ENCODE peak calls at places on chromosomes 3 and 15, in ten cellular contexts. One of them, this sample, is unnamed.

GRCh38 chr3:193744048-193744821 is 151.2 kb downstream of the OPA1 start:
- DNase-seq in SHP77: peak
- DNase-seq in transverse colon: no peak
- DNase-seq in kidney glomerular epithelial cell: peak
- DNase-seq in NCI-H1105 treated with DMSO at 0.1 percent for 48 hours: no peak
- DNase-seq in GM23338: peak
- DNase-seq in amniotic epithelial cell: peak
- DNase-seq in A673: no peak
- DNase-seq in bronchial epithelial cell: peak
- DNase-seq in activated CD4-positive, alpha-beta T cell treated with anti-CD3 and anti-CD28 coated beads, Interleukin-2, amount 50 U/mL, for 48 hours: no peak
- DNase-seq in this sample: peak

GRCh38 chr3:192923731-192924130 is 6.1 kb upstream of the MB21D2 start:
- DNase-seq in SHP77: no peak
- DNase-seq in transverse colon: no peak
- DNase-seq in kidney glomerular epithelial cell: no peak
- DNase-seq in NCI-H1105 treated with DMSO at 0.1 percent for 48 hours: no peak
- DNase-seq in GM23338: no peak
- DNase-seq in amniotic epithelial cell: no peak
- DNase-seq in A673: no peak
- DNase-seq in bronchial epithelial cell: peak
- DNase-seq in activated CD4-positive, alpha-beta T cell treated with anti-CD3 and anti-CD28 coated beads, Interleukin-2, amount 50 U/mL, for 48 hours: no peak
- DNase-seq in this sample: no peak

GRCh38 chr3:30775070-30775469 is 119.4 kb downstream of the GADL1 start:
- DNase-seq in SHP77: peak
- DNase-seq in transverse colon: no peak
- DNase-seq in kidney glomerular epithelial cell: no peak
- DNase-seq in NCI-H1105 treated with DMSO at 0.1 percent for 48 hours: peak
- DNase-seq in GM23338: no peak
- DNase-seq in amniotic epithelial cell: peak
- DNase-seq in A673: peak
- DNase-seq in bronchial epithelial cell: peak
- DNase-seq in activated CD4-positive, alpha-beta T cell treated with anti-CD3 and anti-CD28 coated beads, Interleukin-2, amount 50 U/mL, for 48 hours: no peak
- DNase-seq in this sample: no peak

GRCh38 chr15:41934843-41935242 is 37.5 kb downstream of the EHD4 start:
- DNase-seq in SHP77: no peak
- DNase-seq in transverse colon: peak
- DNase-seq in kidney glomerular epithelial cell: no peak
- DNase-seq in NCI-H1105 treated with DMSO at 0.1 percent for 48 hours: no peak
- DNase-seq in GM23338: peak
- DNase-seq in amniotic epithelial cell: no peak
- DNase-seq in A673: peak
- DNase-seq in bronchial epithelial cell: peak
- DNase-seq in activated CD4-positive, alpha-beta T cell treated with anti-CD3 and anti-CD28 coated beads, Interleukin-2, amount 50 U/mL, for 48 hours: peak
- DNase-seq in this sample: peak

GRCh38 chr3:145307272-145307671 is 853.7 kb downstream of the PLOD2 start:
- DNase-seq in SHP77: no peak
- DNase-seq in transverse colon: no peak
- DNase-seq in kidney glomerular epithelial cell: no peak
- DNase-seq in NCI-H1105 treated with DMSO at 0.1 percent for 48 hours: no peak
- DNase-seq in GM23338: no peak
- DNase-seq in amniotic epithelial cell: no peak
- DNase-seq in A673: no peak
- DNase-seq in bronchial epithelial cell: no peak
- DNase-seq in activated CD4-positive, alpha-beta T cell treated with anti-CD3 and anti-CD28 coated beads, Interleukin-2, amount 50 U/mL, for 48 hours: no peak
- DNase-seq in this sample: no peak

GRCh38 chr15:101013769-101014223 is 94.6 kb downstream of the LRRK1 start:
- DNase-seq in SHP77: no peak
- DNase-seq in transverse colon: peak
- DNase-seq in kidney glomerular epithelial cell: no peak
- DNase-seq in NCI-H1105 treated with DMSO at 0.1 percent for 48 hours: peak
- DNase-seq in GM23338: no peak
- DNase-seq in amniotic epithelial cell: no peak
- DNase-seq in A673: no peak
- DNase-seq in bronchial epithelial cell: no peak
- DNase-seq in activated CD4-positive, alpha-beta T cell treated with anti-CD3 and anti-CD28 coated beads, Interleukin-2, amount 50 U/mL, for 48 hours: no peak
- DNase-seq in this sample: no peak

GRCh38 chr15:60392601-60392985 is 5.2 kb downstream of the ANXA2 start:
- DNase-seq in SHP77: peak
- DNase-seq in transverse colon: peak
- DNase-seq in kidney glomerular epithelial cell: peak
- DNase-seq in NCI-H1105 treated with DMSO at 0.1 percent for 48 hours: no peak
- DNase-seq in GM23338: peak
- DNase-seq in amniotic epithelial cell: peak
- DNase-seq in A673: peak
- DNase-seq in bronchial epithelial cell: peak
- DNase-seq in activated CD4-positive, alpha-beta T cell treated with anti-CD3 and anti-CD28 coated beads, Interleukin-2, amount 50 U/mL, for 48 hours: peak
- DNase-seq in this sample: peak

GRCh38 chr3:187694801-187695200 is 7.6 kb downstream of the RTP2 start:
- DNase-seq in SHP77: no peak
- DNase-seq in transverse colon: no peak
- DNase-seq in kidney glomerular epithelial cell: no peak
- DNase-seq in NCI-H1105 treated with DMSO at 0.1 percent for 48 hours: no peak
- DNase-seq in GM23338: no peak
- DNase-seq in amniotic epithelial cell: peak
- DNase-seq in A673: no peak
- DNase-seq in bronchial epithelial cell: no peak
- DNase-seq in activated CD4-positive, alpha-beta T cell treated with anti-CD3 and anti-CD28 coated beads, Interleukin-2, amount 50 U/mL, for 48 hours: no peak
- DNase-seq in this sample: no peak

GRCh38 chr15:66229790-66230460 is 23.6 kb downstream of the MEGF11 start:
- DNase-seq in SHP77: no peak
- DNase-seq in transverse colon: no peak
- DNase-seq in kidney glomerular epithelial cell: no peak
- DNase-seq in NCI-H1105 treated with DMSO at 0.1 percent for 48 hours: no peak
- DNase-seq in GM23338: no peak
- DNase-seq in amniotic epithelial cell: no peak
- DNase-seq in A673: no peak
- DNase-seq in bronchial epithelial cell: no peak
- DNase-seq in activated CD4-positive, alpha-beta T cell treated with anti-CD3 and anti-CD28 coated beads, Interleukin-2, amount 50 U/mL, for 48 hours: no peak
- DNase-seq in this sample: no peak

GRCh38 chr15:92377083-92377789 is 16.4 kb upstream of the ST8SIA2 start:
- DNase-seq in SHP77: no peak
- DNase-seq in transverse colon: no peak
- DNase-seq in kidney glomerular epithelial cell: no peak
- DNase-seq in NCI-H1105 treated with DMSO at 0.1 percent for 48 hours: no peak
- DNase-seq in GM23338: no peak
- DNase-seq in amniotic epithelial cell: no peak
- DNase-seq in A673: no peak
- DNase-seq in bronchial epithelial cell: peak
- DNase-seq in activated CD4-positive, alpha-beta T cell treated with anti-CD3 and anti-CD28 coated beads, Interleukin-2, amount 50 U/mL, for 48 hours: no peak
- DNase-seq in this sample: peak

GRCh38 chr3:173902866-173903265 is 505.3 kb downstream of the NLGN1 start:
- DNase-seq in SHP77: no peak
- DNase-seq in transverse colon: no peak
- DNase-seq in kidney glomerular epithelial cell: no peak
- DNase-seq in NCI-H1105 treated with DMSO at 0.1 percent for 48 hours: no peak
- DNase-seq in GM23338: no peak
- DNase-seq in amniotic epithelial cell: no peak
- DNase-seq in A673: no peak
- DNase-seq in bronchial epithelial cell: no peak
- DNase-seq in activated CD4-positive, alpha-beta T cell treated with anti-CD3 and anti-CD28 coated beads, Interleukin-2, amount 50 U/mL, for 48 hours: no peak
- DNase-seq in this sample: peak

GRCh38 chr15:90949979-90950675 is 4.6 kb upstream of the RCCD1 start:
- DNase-seq in SHP77: no peak
- DNase-seq in transverse colon: no peak
- DNase-seq in kidney glomerular epithelial cell: no peak
- DNase-seq in NCI-H1105 treated with DMSO at 0.1 percent for 48 hours: no peak
- DNase-seq in GM23338: no peak
- DNase-seq in amniotic epithelial cell: no peak
- DNase-seq in A673: no peak
- DNase-seq in bronchial epithelial cell: no peak
- DNase-seq in activated CD4-positive, alpha-beta T cell treated with anti-CD3 and anti-CD28 coated beads, Interleukin-2, amount 50 U/mL, for 48 hours: no peak
- DNase-seq in this sample: no peak

GRCh38 chr3:15595955-15596354 is 5.4 kb downstream of the HACL1 start:
- DNase-seq in SHP77: no peak
- DNase-seq in transverse colon: no peak
- DNase-seq in kidney glomerular epithelial cell: no peak
- DNase-seq in NCI-H1105 treated with DMSO at 0.1 percent for 48 hours: no peak
- DNase-seq in GM23338: no peak
- DNase-seq in amniotic epithelial cell: no peak
- DNase-seq in A673: no peak
- DNase-seq in bronchial epithelial cell: no peak
- DNase-seq in activated CD4-positive, alpha-beta T cell treated with anti-CD3 and anti-CD28 coated beads, Interleukin-2, amount 50 U/mL, for 48 hours: no peak
- DNase-seq in this sample: no peak

GRCh38 chr15:81427176-81427575 is 53.2 kb upstream of the TMC3 start:
- DNase-seq in SHP77: no peak
- DNase-seq in transverse colon: no peak
- DNase-seq in kidney glomerular epithelial cell: no peak
- DNase-seq in NCI-H1105 treated with DMSO at 0.1 percent for 48 hours: no peak
- DNase-seq in GM23338: peak
- DNase-seq in amniotic epithelial cell: no peak
- DNase-seq in A673: no peak
- DNase-seq in bronchial epithelial cell: no peak
- DNase-seq in activated CD4-positive, alpha-beta T cell treated with anti-CD3 and anti-CD28 coated beads, Interleukin-2, amount 50 U/mL, for 48 hours: no peak
- DNase-seq in this sample: no peak

GRCh38 chr3:4795905-4796304 is 183.3 kb upstream of the BHLHE40 start:
- DNase-seq in SHP77: no peak
- DNase-seq in transverse colon: no peak
- DNase-seq in kidney glomerular epithelial cell: no peak
- DNase-seq in NCI-H1105 treated with DMSO at 0.1 percent for 48 hours: no peak
- DNase-seq in GM23338: no peak
- DNase-seq in amniotic epithelial cell: peak
- DNase-seq in A673: no peak
- DNase-seq in bronchial epithelial cell: peak
- DNase-seq in activated CD4-positive, alpha-beta T cell treated with anti-CD3 and anti-CD28 coated beads, Interleukin-2, amount 50 U/mL, for 48 hours: no peak
- DNase-seq in this sample: no peak

GRCh38 chr15:96320703-96321421 is 9.6 kb upstream of the NR2F2 start:
- DNase-seq in SHP77: no peak
- DNase-seq in transverse colon: no peak
- DNase-seq in kidney glomerular epithelial cell: no peak
- DNase-seq in NCI-H1105 treated with DMSO at 0.1 percent for 48 hours: no peak
- DNase-seq in GM23338: no peak
- DNase-seq in amniotic epithelial cell: no peak
- DNase-seq in A673: no peak
- DNase-seq in bronchial epithelial cell: no peak
- DNase-seq in activated CD4-positive, alpha-beta T cell treated with anti-CD3 and anti-CD28 coated beads, Interleukin-2, amount 50 U/mL, for 48 hours: no peak
- DNase-seq in this sample: peak

GRCh38 chr15:55230051-55230670 is 33.4 kb upstream of the RSL24D1 start:
- DNase-seq in SHP77: no peak
- DNase-seq in transverse colon: no peak
- DNase-seq in kidney glomerular epithelial cell: no peak
- DNase-seq in NCI-H1105 treated with DMSO at 0.1 percent for 48 hours: no peak
- DNase-seq in GM23338: no peak
- DNase-seq in amniotic epithelial cell: peak
- DNase-seq in A673: no peak
- DNase-seq in bronchial epithelial cell: no peak
- DNase-seq in activated CD4-positive, alpha-beta T cell treated with anti-CD3 and anti-CD28 coated beads, Interleukin-2, amount 50 U/mL, for 48 hours: no peak
- DNase-seq in this sample: no peak

GRCh38 chr15:91055548-91056331 is 33.3 kb upstream of the VPS33B start:
- DNase-seq in SHP77: peak
- DNase-seq in transverse colon: peak
- DNase-seq in kidney glomerular epithelial cell: peak
- DNase-seq in NCI-H1105 treated with DMSO at 0.1 percent for 48 hours: peak
- DNase-seq in GM23338: peak
- DNase-seq in amniotic epithelial cell: peak
- DNase-seq in A673: peak
- DNase-seq in bronchial epithelial cell: peak
- DNase-seq in activated CD4-positive, alpha-beta T cell treated with anti-CD3 and anti-CD28 coated beads, Interleukin-2, amount 50 U/mL, for 48 hours: peak
- DNase-seq in this sample: peak

GRCh38 chr3:158789592-158789991 is 12.3 kb upstream of the MFSD1 start:
- DNase-seq in SHP77: peak
- DNase-seq in transverse colon: peak
- DNase-seq in kidney glomerular epithelial cell: peak
- DNase-seq in NCI-H1105 treated with DMSO at 0.1 percent for 48 hours: peak
- DNase-seq in GM23338: no peak
- DNase-seq in amniotic epithelial cell: peak
- DNase-seq in A673: peak
- DNase-seq in bronchial epithelial cell: peak
- DNase-seq in activated CD4-positive, alpha-beta T cell treated with anti-CD3 and anti-CD28 coated beads, Interleukin-2, amount 50 U/mL, for 48 hours: no peak
- DNase-seq in this sample: no peak

GRCh38 chr3:193830791-193831191 is 237.8 kb downstream of the OPA1 start:
- DNase-seq in SHP77: peak
- DNase-seq in transverse colon: no peak
- DNase-seq in kidney glomerular epithelial cell: no peak
- DNase-seq in NCI-H1105 treated with DMSO at 0.1 percent for 48 hours: peak
- DNase-seq in GM23338: no peak
- DNase-seq in amniotic epithelial cell: no peak
- DNase-seq in A673: peak
- DNase-seq in bronchial epithelial cell: peak
- DNase-seq in activated CD4-positive, alpha-beta T cell treated with anti-CD3 and anti-CD28 coated beads, Interleukin-2, amount 50 U/mL, for 48 hours: no peak
- DNase-seq in this sample: no peak

GRCh38 chr3:8622873-8623725 is 21.5 kb downstream of the SSUH2 start:
- DNase-seq in SHP77: peak
- DNase-seq in transverse colon: peak
- DNase-seq in kidney glomerular epithelial cell: peak
- DNase-seq in NCI-H1105 treated with DMSO at 0.1 percent for 48 hours: peak
- DNase-seq in GM23338: peak
- DNase-seq in amniotic epithelial cell: peak
- DNase-seq in A673: peak
- DNase-seq in bronchial epithelial cell: peak
- DNase-seq in activated CD4-positive, alpha-beta T cell treated with anti-CD3 and anti-CD28 coated beads, Interleukin-2, amount 50 U/mL, for 48 hours: peak
- DNase-seq in this sample: peak

GRCh38 chr3:172096881-172097420 is 57.6 kb downstream of the FNDC3B start:
- DNase-seq in SHP77: no peak
- DNase-seq in transverse colon: no peak
- DNase-seq in kidney glomerular epithelial cell: no peak
- DNase-seq in NCI-H1105 treated with DMSO at 0.1 percent for 48 hours: no peak
- DNase-seq in GM23338: peak
- DNase-seq in amniotic epithelial cell: peak
- DNase-seq in A673: peak
- DNase-seq in bronchial epithelial cell: peak
- DNase-seq in activated CD4-positive, alpha-beta T cell treated with anti-CD3 and anti-CD28 coated beads, Interleukin-2, amount 50 U/mL, for 48 hours: no peak
- DNase-seq in this sample: peak

GRCh38 chr3:149589332-149589731 is 68.5 kb downstream of the WWTR1 start:
- DNase-seq in SHP77: no peak
- DNase-seq in transverse colon: no peak
- DNase-seq in kidney glomerular epithelial cell: no peak
- DNase-seq in NCI-H1105 treated with DMSO at 0.1 percent for 48 hours: no peak
- DNase-seq in GM23338: no peak
- DNase-seq in amniotic epithelial cell: peak
- DNase-seq in A673: peak
- DNase-seq in bronchial epithelial cell: peak
- DNase-seq in activated CD4-positive, alpha-beta T cell treated with anti-CD3 and anti-CD28 coated beads, Interleukin-2, amount 50 U/mL, for 48 hours: no peak
- DNase-seq in this sample: no peak

GRCh38 chr15:29319823-29320222 is 50.2 kb upstream of the NSMCE3 start:
- DNase-seq in SHP77: no peak
- DNase-seq in transverse colon: no peak
- DNase-seq in kidney glomerular epithelial cell: no peak
- DNase-seq in NCI-H1105 treated with DMSO at 0.1 percent for 48 hours: no peak
- DNase-seq in GM23338: peak
- DNase-seq in amniotic epithelial cell: no peak
- DNase-seq in A673: no peak
- DNase-seq in bronchial epithelial cell: no peak
- DNase-seq in activated CD4-positive, alpha-beta T cell treated with anti-CD3 and anti-CD28 coated beads, Interleukin-2, amount 50 U/mL, for 48 hours: no peak
- DNase-seq in this sample: no peak

GRCh38 chr3:2547049-2547448 is 448.4 kb downstream of the CNTN4 start:
- DNase-seq in SHP77: no peak
- DNase-seq in transverse colon: no peak
- DNase-seq in kidney glomerular epithelial cell: no peak
- DNase-seq in NCI-H1105 treated with DMSO at 0.1 percent for 48 hours: no peak
- DNase-seq in GM23338: no peak
- DNase-seq in amniotic epithelial cell: no peak
- DNase-seq in A673: no peak
- DNase-seq in bronchial epithelial cell: no peak
- DNase-seq in activated CD4-positive, alpha-beta T cell treated with anti-CD3 and anti-CD28 coated beads, Interleukin-2, amount 50 U/mL, for 48 hours: no peak
- DNase-seq in this sample: no peak

GRCh38 chr3:143119009-143119914 is at the start of gene CHST2:
- DNase-seq in SHP77: no peak
- DNase-seq in transverse colon: peak
- DNase-seq in kidney glomerular epithelial cell: peak
- DNase-seq in NCI-H1105 treated with DMSO at 0.1 percent for 48 hours: peak
- DNase-seq in GM23338: peak
- DNase-seq in amniotic epithelial cell: peak
- DNase-seq in A673: peak
- DNase-seq in bronchial epithelial cell: peak
- DNase-seq in activated CD4-positive, alpha-beta T cell treated with anti-CD3 and anti-CD28 coated beads, Interleukin-2, amount 50 U/mL, for 48 hours: peak
- DNase-seq in this sample: peak

GRCh38 chr15:71251548-71252035 is 136.3 kb downstream of the THSD4 start:
- DNase-seq in SHP77: no peak
- DNase-seq in transverse colon: no peak
- DNase-seq in kidney glomerular epithelial cell: no peak
- DNase-seq in NCI-H1105 treated with DMSO at 0.1 percent for 48 hours: no peak
- DNase-seq in GM23338: no peak
- DNase-seq in amniotic epithelial cell: peak
- DNase-seq in A673: no peak
- DNase-seq in bronchial epithelial cell: peak
- DNase-seq in activated CD4-positive, alpha-beta T cell treated with anti-CD3 and anti-CD28 coated beads, Interleukin-2, amount 50 U/mL, for 48 hours: no peak
- DNase-seq in this sample: no peak

GRCh38 chr15:76206325-76206976 is 104.8 kb downstream of the ETFA start:
- DNase-seq in SHP77: peak
- DNase-seq in transverse colon: peak
- DNase-seq in kidney glomerular epithelial cell: peak
- DNase-seq in NCI-H1105 treated with DMSO at 0.1 percent for 48 hours: peak
- DNase-seq in GM23338: no peak
- DNase-seq in amniotic epithelial cell: peak
- DNase-seq in A673: peak
- DNase-seq in bronchial epithelial cell: peak
- DNase-seq in activated CD4-positive, alpha-beta T cell treated with anti-CD3 and anti-CD28 coated beads, Interleukin-2, amount 50 U/mL, for 48 hours: no peak
- DNase-seq in this sample: no peak

This sample was measured in mesendoderm.